ENCODE peak calls at places on chromosomes 2 and 18, in six cellular contexts. L is activated T-cell treated with anti-CD3 and anti-CD28 coated beads for 48 hours, M is nephron progenitor cell, E is frontal cortex, P is substantia nigra, A is omental fat pad. Y is an unnamed sample.

GRCh38 chr18:9619545-9619944 is 5.2 kb upstream of the PPP4R1 start:
- DNase-seq in L (no peak), P (no peak), A (no peak), E (no peak), M (no peak), Y (no peak)

GRCh38 chr2:71340176-71340575 is 8.6 kb downstream of the ZNF638 start:
- DNase-seq in E (no peak), M (no peak), L (no peak), P (no peak), A (no peak), Y (no peak)

GRCh38 chr18:57677289-57678211 is 55.9 kb upstream of the NARS1 start:
- DNase-seq in M (no peak), L (no peak), A (no peak), P (no peak), E (no peak), Y (no peak)

GRCh38 chr18:56884511-56884910 is 233.4 kb downstream of the WDR7 start:
- DNase-seq in M (no peak), L (no peak), P (no peak), A (no peak), E (no peak), Y (no peak)

GRCh38 chr2:73825408-73825807 is 3.4 kb upstream of the STAMBP start:
- DNase-seq in L (no peak), P (no peak), M (no peak), A (no peak), E (no peak), Y (no peak)

GRCh38 chr2:230602562-230603230 is 109.9 kb upstream of the CAB39 start:
- DNase-seq in P (no peak), A (no peak), M (no peak), L (peak), E (no peak), Y (no peak)

GRCh38 chr18:55387139-55387984 is 200.6 kb downstream of the TCF4 start:
- DNase-seq in L (no peak), A (no peak), P (no peak), M (no peak), E (no peak), Y (no peak)

GRCh38 chr2:21774691-21775090 is 650.9 kb downstream of the TDRD15 start:
- DNase-seq in E (no peak), P (no peak), A (no peak), M (no peak), L (no peak), Y (no peak)

GRCh38 chr2:204024503-204024902 is 87.9 kb downstream of the ICOS start:
- DNase-seq in A (no peak), L (no peak), P (no peak), M (peak), E (peak), Y (no peak)

GRCh38 chr2:104698276-104698675 is 155.6 kb upstream of the POU3F3 start:
- DNase-seq in P (no peak), M (no peak), A (no peak), L (no peak), E (no peak), Y (no peak)

GRCh38 chr2:101308432-101309210 is at the start of gene RNF149:
- DNase-seq in E (peak), M (peak), P (peak), A (peak), L (peak), Y (peak)

GRCh38 chr2:200670313-200670712 is 84.5 kb downstream of the AOX1 start:
- DNase-seq in M (no peak), P (no peak), E (no peak), L (no peak), A (no peak), Y (no peak)

GRCh38 chr2:240926516-240927389 is 20.6 kb downstream of the CROCC2 start:
- DNase-seq in P (no peak), M (peak), A (peak), E (no peak), L (no peak), Y (no peak)

GRCh38 chr2:85772019-85772745 is 18.4 kb downstream of the ATOH8 start:
- DNase-seq in M (peak), A (peak), L (no peak), P (peak), E (peak), Y (peak)

GRCh38 chr2:85935170-85935745 is 46.5 kb upstream of the ST3GAL5 start:
- DNase-seq in L (no peak), A (no peak), P (no peak), E (no peak), M (no peak), Y (no peak)

GRCh38 chr2:27806311-27807059 is 35.0 kb downstream of the MRPL33 start:
- DNase-seq in M (no peak), P (no peak), E (no peak), L (no peak), A (no peak), Y (no peak)